ENCODE peak calls at places on chromosomes 7 and 10, in five cellular contexts. C, J, N, Y and B are unnamed samples.

GRCh38 chr10:24515481-24515880 is 208.2 kb downstream of the ARHGAP21 start:
- DNase-seq in Y (no peak), J (no peak), N (no peak), C (no peak), B (no peak)

GRCh38 chr7:135995751-135996150 is 18.6 kb upstream of the MTPN start:
- DNase-seq in N (peak; percentile 41), Y (no peak), C (no peak), J (no peak), B (no peak)

GRCh38 chr10:118754132-118754555 is 626 bp downstream of the CACUL1 start:
- DNase-seq in N (peak; percentile 71), J (peak; percentile 52), C (peak; percentile 57), Y (peak; percentile 73), B (peak; percentile 59)

GRCh38 chr10:82206831-82207230 is 331.8 kb downstream of the NRG3 start:
- DNase-seq in C (peak; percentile 3), Y (no peak), J (no peak), N (no peak), B (no peak)

GRCh38 chr7:148944935-148945934 is 61.1 kb upstream of the EZH2 start:
- DNase-seq in J (no peak), C (peak; percentile 37), N (peak; percentile 87), Y (peak; percentile 28), B (no peak)

GRCh38 chr7:28919510-28919909 is 38.6 kb downstream of the TRIL start:
- DNase-seq in C (peak; percentile 51), J (no peak), Y (no peak), N (peak; percentile 9), B (no peak)

GRCh38 chr10:122503004-122503403 is 41.7 kb downstream of the HTRA1 start:
- DNase-seq in Y (no peak), C (no peak), N (no peak), J (no peak), B (no peak)

GRCh38 chr7:86784765-86785164 is 141.1 kb downstream of the GRM3 start:
- DNase-seq in C (no peak), Y (peak; percentile 40), N (no peak), J (no peak), B (no peak)

GRCh38 chr10:125991009-125991788 is 94.8 kb downstream of the FANK1 start:
- DNase-seq in C (no peak), N (no peak), J (peak; percentile 39), Y (peak; percentile 74), B (no peak)

GRCh38 chr7:132783824-132784223 is 207.6 kb upstream of the PLXNA4 start:
- DNase-seq in N (peak; percentile 65), J (no peak), Y (no peak), C (peak; percentile 76), B (no peak)

GRCh38 chr7:87435546-87435945 is 39.9 kb downstream of the ABCB4 start:
- DNase-seq in J (no peak), Y (no peak), C (no peak), N (peak; percentile 32), B (no peak)

GRCh38 chr7:2980406-2981102 is 63.1 kb downstream of the CARD11 start:
- DNase-seq in C (no peak), N (no peak), J (no peak), Y (no peak), B (no peak)

GRCh38 chr10:47047577-47048532 is 136.6 kb downstream of the PTPN20 start:
- DNase-seq in N (peak; percentile 86), Y (peak; percentile 19), C (peak; percentile 30), J (peak; percentile 75), B (peak; percentile 85)

GRCh38 chr7:120794100-120794729 is 63.7 kb downstream of the TSPAN12 start:
- DNase-seq in N (peak; percentile 13), C (peak; percentile 33), J (no peak), Y (peak; percentile 96), B (no peak)

GRCh38 chr10:38156416-38157269 is 62.5 kb downstream of the ZNF37A start:
- DNase-seq in C (no peak), Y (no peak), N (no peak), J (no peak), B (no peak)

GRCh38 chr10:73931767-73932624 is 21.1 kb downstream of the PLAU start:
- DNase-seq in C (no peak), Y (peak; percentile 54), J (no peak), N (no peak), B (no peak)

GRCh38 chr10:21675157-21675796 is 141.2 kb downstream of the MLLT10 start:
- DNase-seq in C (peak; percentile 50), Y (peak; percentile 24), N (peak; percentile 47), J (peak; percentile 40), B (peak; percentile 14)